ENCODE peak calls at places on chromosome 16, in nine cellular contexts. One of them, this sample, is unnamed.

GRCh38 chr16:85173077-85173980 is 61.1 kb upstream of the CIBAR2 start:
- DNase-seq in AG04450: peak; percentile 71
- DNase-seq in ovary: peak; percentile 83
- DNase-seq in K562: peak; percentile 86
- DNase-seq in PC-3: peak; percentile 90
- DNase-seq in neural progenitor cell: peak; percentile 31
- DNase-seq in mucosa of descending colon: no peak
- DNase-seq in sigmoid colon: no peak
- DNase-seq in A549: peak; percentile 67
- DNase-seq in this sample: peak; percentile 78

GRCh38 chr16:48291754-48292153 is 44.4 kb upstream of the ABCC11 start:
- DNase-seq in AG04450: no peak
- DNase-seq in ovary: no peak
- DNase-seq in K562: no peak
- DNase-seq in PC-3: no peak
- DNase-seq in neural progenitor cell: no peak
- DNase-seq in mucosa of descending colon: no peak
- DNase-seq in sigmoid colon: no peak
- DNase-seq in A549: no peak
- DNase-seq in this sample: no peak

GRCh38 chr16:88453621-88454314 is 688 bp downstream of the ZFPM1 start:
- DNase-seq in AG04450: no peak
- DNase-seq in ovary: peak; percentile 67
- DNase-seq in K562: peak; percentile 43
- DNase-seq in PC-3: no peak
- DNase-seq in neural progenitor cell: peak; percentile 52
- DNase-seq in mucosa of descending colon: peak; percentile 50
- DNase-seq in sigmoid colon: no peak
- DNase-seq in A549: no peak
- DNase-seq in this sample: no peak

GRCh38 chr16:15874745-15875314 is 13.6 kb downstream of the CEP20 start:
- DNase-seq in AG04450: peak; percentile 52
- DNase-seq in ovary: peak; percentile 57
- DNase-seq in K562: peak; percentile 60
- DNase-seq in PC-3: peak; percentile 62
- DNase-seq in neural progenitor cell: peak; percentile 70
- DNase-seq in mucosa of descending colon: peak; percentile 79
- DNase-seq in sigmoid colon: peak; percentile 83
- DNase-seq in A549: peak; percentile 87
- DNase-seq in this sample: peak; percentile 75

GRCh38 chr16:84475643-84476240 is 28.7 kb downstream of the MEAK7 start:
- DNase-seq in AG04450: no peak
- DNase-seq in ovary: no peak
- DNase-seq in K562: no peak
- DNase-seq in PC-3: peak; percentile 5
- DNase-seq in neural progenitor cell: no peak
- DNase-seq in mucosa of descending colon: no peak
- DNase-seq in sigmoid colon: no peak
- DNase-seq in A549: no peak
- DNase-seq in this sample: no peak

GRCh38 chr16:65154321-65154720 is 32.5 kb upstream of the CDH11 start:
- DNase-seq in AG04450: no peak
- DNase-seq in ovary: no peak
- DNase-seq in K562: no peak
- DNase-seq in PC-3: no peak
- DNase-seq in neural progenitor cell: peak; percentile 86
- DNase-seq in mucosa of descending colon: no peak
- DNase-seq in sigmoid colon: no peak
- DNase-seq in A549: no peak
- DNase-seq in this sample: no peak

GRCh38 chr16:85915125-85915845 is 16.3 kb downstream of the IRF8 start:
- DNase-seq in AG04450: no peak
- DNase-seq in ovary: no peak
- DNase-seq in K562: no peak
- DNase-seq in PC-3: no peak
- DNase-seq in neural progenitor cell: no peak
- DNase-seq in mucosa of descending colon: no peak
- DNase-seq in sigmoid colon: no peak
- DNase-seq in A549: no peak
- DNase-seq in this sample: no peak

GRCh38 chr16:46569231-46569735 is 51.9 kb downstream of the SHCBP1 start:
- DNase-seq in AG04450: no peak
- DNase-seq in ovary: no peak
- DNase-seq in K562: no peak
- DNase-seq in PC-3: no peak
- DNase-seq in neural progenitor cell: no peak
- DNase-seq in mucosa of descending colon: no peak
- DNase-seq in sigmoid colon: no peak
- DNase-seq in A549: no peak
- DNase-seq in this sample: no peak

GRCh38 chr16:65875362-65876199 is 490.9 kb upstream of the CDH5 start:
- DNase-seq in AG04450: no peak
- DNase-seq in ovary: no peak
- DNase-seq in K562: no peak
- DNase-seq in PC-3: peak; percentile 5
- DNase-seq in neural progenitor cell: peak; percentile 55
- DNase-seq in mucosa of descending colon: no peak
- DNase-seq in sigmoid colon: no peak
- DNase-seq in A549: no peak
- DNase-seq in this sample: peak; percentile 43

GRCh38 chr16:52141871-52142270 is 405.1 kb downstream of the TOX3 start:
- DNase-seq in AG04450: no peak
- DNase-seq in ovary: no peak
- DNase-seq in K562: no peak
- DNase-seq in PC-3: no peak
- DNase-seq in neural progenitor cell: no peak
- DNase-seq in mucosa of descending colon: no peak
- DNase-seq in sigmoid colon: no peak
- DNase-seq in A549: no peak
- DNase-seq in this sample: no peak

GRCh38 chr16:29852654-29853053 is 10.4 kb downstream of the CDIPT start:
- DNase-seq in AG04450: no peak
- DNase-seq in ovary: no peak
- DNase-seq in K562: no peak
- DNase-seq in PC-3: no peak
- DNase-seq in neural progenitor cell: no peak
- DNase-seq in mucosa of descending colon: no peak
- DNase-seq in sigmoid colon: peak; percentile 76
- DNase-seq in A549: no peak
- DNase-seq in this sample: no peak

GRCh38 chr16:57725077-57725953 is 10.3 kb upstream of the KATNB1 start:
- DNase-seq in AG04450: no peak
- DNase-seq in ovary: no peak
- DNase-seq in K562: no peak
- DNase-seq in PC-3: peak; percentile 2
- DNase-seq in neural progenitor cell: no peak
- DNase-seq in mucosa of descending colon: no peak
- DNase-seq in sigmoid colon: no peak
- DNase-seq in A549: no peak
- DNase-seq in this sample: no peak

GRCh38 chr16:6524501-6524900 is 808.1 kb upstream of the RBFOX1 start:
- DNase-seq in AG04450: no peak
- DNase-seq in ovary: no peak
- DNase-seq in K562: no peak
- DNase-seq in PC-3: no peak
- DNase-seq in neural progenitor cell: no peak
- DNase-seq in mucosa of descending colon: no peak
- DNase-seq in sigmoid colon: no peak
- DNase-seq in A549: no peak
- DNase-seq in this sample: no peak

GRCh38 chr16:11254913-11255736 is 879 bp downstream of the SOCS1 start:
- DNase-seq in AG04450: no peak
- DNase-seq in ovary: peak; percentile 69
- DNase-seq in K562: peak; percentile 75
- DNase-seq in PC-3: peak; percentile 52
- DNase-seq in neural progenitor cell: peak; percentile 68
- DNase-seq in mucosa of descending colon: peak; percentile 59
- DNase-seq in sigmoid colon: peak; percentile 74
- DNase-seq in A549: peak; percentile 63
- DNase-seq in this sample: peak; percentile 50

GRCh38 chr16:57540387-57540786 is 2.1 kb upstream of the ADGRG5 start:
- DNase-seq in AG04450: no peak
- DNase-seq in ovary: no peak
- DNase-seq in K562: no peak
- DNase-seq in PC-3: no peak
- DNase-seq in neural progenitor cell: no peak
- DNase-seq in mucosa of descending colon: no peak
- DNase-seq in sigmoid colon: no peak
- DNase-seq in A549: no peak
- DNase-seq in this sample: no peak

GRCh38 chr16:57469046-57469445 is 6.6 kb downstream of the POLR2C start:
- DNase-seq in AG04450: no peak
- DNase-seq in ovary: no peak
- DNase-seq in K562: no peak
- DNase-seq in PC-3: no peak
- DNase-seq in neural progenitor cell: no peak
- DNase-seq in mucosa of descending colon: no peak
- DNase-seq in sigmoid colon: peak; percentile 33
- DNase-seq in A549: no peak
- DNase-seq in this sample: no peak

GRCh38 chr16:54821731-54822130 is 108.9 kb upstream of the IRX5 start:
- DNase-seq in AG04450: no peak
- DNase-seq in ovary: no peak
- DNase-seq in K562: no peak
- DNase-seq in PC-3: no peak
- DNase-seq in neural progenitor cell: no peak
- DNase-seq in mucosa of descending colon: no peak
- DNase-seq in sigmoid colon: no peak
- DNase-seq in A549: no peak
- DNase-seq in this sample: no peak

GRCh38 chr16:30350134-30350871 is 4.8 kb downstream of the CD2BP2 start:
- DNase-seq in AG04450: no peak
- DNase-seq in ovary: no peak
- DNase-seq in K562: no peak
- DNase-seq in PC-3: no peak
- DNase-seq in neural progenitor cell: no peak
- DNase-seq in mucosa of descending colon: no peak
- DNase-seq in sigmoid colon: no peak
- DNase-seq in A549: no peak
- DNase-seq in this sample: no peak

GRCh38 chr16:29757950-29758466 is 12.2 kb upstream of the C16orf54 start:
- DNase-seq in AG04450: peak; percentile 47
- DNase-seq in ovary: peak; percentile 43
- DNase-seq in K562: no peak
- DNase-seq in PC-3: no peak
- DNase-seq in neural progenitor cell: no peak
- DNase-seq in mucosa of descending colon: no peak
- DNase-seq in sigmoid colon: no peak
- DNase-seq in A549: no peak
- DNase-seq in this sample: no peak

GRCh38 chr16:85136705-85137322 is 24.5 kb upstream of the CIBAR2 start:
- DNase-seq in AG04450: no peak
- DNase-seq in ovary: peak; percentile 79
- DNase-seq in K562: no peak
- DNase-seq in PC-3: no peak
- DNase-seq in neural progenitor cell: no peak
- DNase-seq in mucosa of descending colon: peak; percentile 35
- DNase-seq in sigmoid colon: peak; percentile 83
- DNase-seq in A549: peak; percentile 38
- DNase-seq in this sample: no peak

GRCh38 chr16:67279296-67280089 is at the start of gene PLEKHG4:
- DNase-seq in AG04450: no peak
- DNase-seq in ovary: peak; percentile 85
- DNase-seq in K562: peak; percentile 91
- DNase-seq in PC-3: peak; percentile 74
- DNase-seq in neural progenitor cell: peak; percentile 86
- DNase-seq in mucosa of descending colon: peak; percentile 82
- DNase-seq in sigmoid colon: peak; percentile 83
- DNase-seq in A549: peak; percentile 86
- DNase-seq in this sample: peak; percentile 74
- TF ChIP-seq CTCF in AG04450: peak; percentile 55
- TF ChIP-seq CTCF in ovary: peak; percentile 91
- TF ChIP-seq CTCF in K562: peak; percentile 93
- TF ChIP-seq CTCF in PC-3: peak; percentile 54
- TF ChIP-seq CTCF in neural progenitor cell: peak; percentile 65
- TF ChIP-seq CTCF in mucosa of descending colon: peak; percentile 74
- TF ChIP-seq CTCF in sigmoid colon: peak; percentile 16
- TF ChIP-seq CTCF in A549: peak; percentile 78
- TF ChIP-seq CTCF in this sample: peak; percentile 40

GRCh38 chr16:63735456-63735855 is 1386.4 kb downstream of the CDH11 start:
- DNase-seq in AG04450: no peak
- DNase-seq in ovary: no peak
- DNase-seq in K562: no peak
- DNase-seq in PC-3: no peak
- DNase-seq in neural progenitor cell: no peak
- DNase-seq in mucosa of descending colon: no peak
- DNase-seq in sigmoid colon: no peak
- DNase-seq in A549: no peak
- DNase-seq in this sample: no peak
- H3K9me3 ChIP-seq in AG04450: no peaks in the 10 kb centered on the region
- H3K9me3 ChIP-seq in ovary: no peaks in the 10 kb centered on the region
- H3K9me3 ChIP-seq in K562: no peaks in the 10 kb centered on the region
- H3K9me3 ChIP-seq in PC-3: no peaks in the 10 kb centered on the region
- H3K9me3 ChIP-seq in neural progenitor cell: no peaks in the 10 kb centered on the region
- H3K9me3 ChIP-seq in mucosa of descending colon: no peaks in the 10 kb centered on the region
- H3K9me3 ChIP-seq in sigmoid colon: no peaks in the 10 kb centered on the region
- H3K9me3 ChIP-seq in A549: no peaks in the 10 kb centered on the region
- H3K9me3 ChIP-seq in this sample: no peaks in the 10 kb centered on the region

DNA sequence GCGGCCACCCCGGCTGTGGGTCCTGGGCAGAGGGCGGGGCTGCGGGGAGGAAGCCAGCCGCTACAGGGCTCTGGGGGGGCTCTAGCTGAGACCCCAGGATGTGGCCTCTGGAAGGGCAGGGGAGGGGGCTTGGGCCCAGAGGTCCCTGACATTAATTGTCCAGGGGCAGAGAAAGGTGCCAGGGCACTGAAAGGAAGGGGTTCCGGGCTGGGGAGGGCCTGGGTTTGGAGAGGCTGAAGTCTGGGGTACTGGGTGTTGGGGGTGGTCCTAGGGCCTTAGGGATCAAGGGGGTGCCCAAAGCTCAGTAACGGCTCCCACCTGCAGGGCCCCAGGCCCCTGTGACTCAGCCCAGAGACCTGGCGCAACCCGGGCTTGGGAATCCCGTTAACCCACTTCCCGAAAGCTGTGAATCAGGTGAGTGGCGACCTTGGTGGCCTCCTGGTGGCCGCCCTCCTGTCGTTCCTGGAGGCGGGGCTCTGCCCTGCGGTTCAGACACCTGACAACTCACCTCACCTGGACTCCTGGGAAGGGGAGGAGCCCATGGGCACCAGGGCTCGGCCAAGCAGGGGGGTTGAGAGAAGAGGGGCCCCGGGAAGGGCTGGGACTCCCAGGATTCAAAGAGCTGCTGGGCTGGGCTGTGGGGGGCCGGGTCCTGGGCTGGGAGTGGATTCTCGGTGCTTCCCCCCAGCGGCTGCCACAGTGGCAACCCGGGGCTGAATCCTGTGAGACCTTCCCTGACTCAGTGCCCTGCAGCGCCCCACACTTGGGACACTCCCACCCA is 465 bp upstream of the PRSS22 start:
- DNase-seq in AG04450: no peak
- DNase-seq in ovary: no peak
- DNase-seq in K562: no peak
- DNase-seq in PC-3: peak; percentile 87
- DNase-seq in neural progenitor cell: no peak
- DNase-seq in mucosa of descending colon: peak; percentile 82
- DNase-seq in sigmoid colon: no peak
- DNase-seq in A549: no peak
- DNase-seq in this sample: no peak
- TF ChIP-seq CTCF in AG04450: no peak
- TF ChIP-seq CTCF in ovary: no peak
- TF ChIP-seq CTCF in K562: no peak
- TF ChIP-seq CTCF in PC-3: no peak
- TF ChIP-seq CTCF in neural progenitor cell: no peak
- TF ChIP-seq CTCF in mucosa of descending colon: no peak
- TF ChIP-seq CTCF in sigmoid colon: no peak
- TF ChIP-seq CTCF in A549: no peak
- TF ChIP-seq CTCF in this sample: no peak

GRCh38 chr16:35711435-35711834 is 2252.0 kb downstream of the TP53TG3F start:
- DNase-seq in AG04450: no peak
- DNase-seq in ovary: no peak
- DNase-seq in K562: no peak
- DNase-seq in PC-3: no peak
- DNase-seq in neural progenitor cell: no peak
- DNase-seq in mucosa of descending colon: no peak
- DNase-seq in sigmoid colon: no peak
- DNase-seq in A549: no peak
- DNase-seq in this sample: no peak
- H3K9me3 ChIP-seq in AG04450: peaks cover 27% of the 10 kb centered on the region
- H3K9me3 ChIP-seq in ovary: peaks cover 3% of the 10 kb centered on the region
- H3K9me3 ChIP-seq in K562: no peaks in the 10 kb centered on the region
- H3K9me3 ChIP-seq in PC-3: no peaks in the 10 kb centered on the region
- H3K9me3 ChIP-seq in neural progenitor cell: peaks cover 42% of the 10 kb centered on the region
- H3K9me3 ChIP-seq in mucosa of descending colon: peaks cover 82% of the 10 kb centered on the region
- H3K9me3 ChIP-seq in sigmoid colon: peaks cover 3% of the 10 kb centered on the region
- H3K9me3 ChIP-seq in A549: no peaks in the 10 kb centered on the region
- H3K9me3 ChIP-seq in this sample: no peaks in the 10 kb centered on the region